ENCODE peak calls at places on chromosomes 5 and 9, in ten cellular contexts. T, Z, P, N, A, H, Y, K, S and W are unnamed samples.

GRCh38 chr5:20224046-20224445 is 236.0 kb upstream of the CDH18 start:
- DNase-seq in H (no peak), Y (peak), P (no peak), S (no peak), T (no peak), Z (no peak), A (no peak), K (no peak), N (no peak), W (no peak)

GRCh38 chr5:165328856-165329255 is 1823.4 kb downstream of the MAT2B start:
- DNase-seq in P (no peak), T (no peak), N (no peak), A (no peak), K (no peak), Y (peak), S (peak), H (no peak), Z (no peak), W (no peak)

GRCh38 chr5:15008476-15008875 is 136.9 kb upstream of the ANKH start:
- DNase-seq in P (peak), Y (peak), A (no peak), N (peak), T (peak), K (no peak), H (peak), S (peak), Z (peak), W (peak)

GRCh38 chr5:177389368-177390169 is 5.3 kb downstream of the SLC34A1 start:
- DNase-seq in A (peak), N (no peak), K (no peak), H (peak), P (no peak), T (no peak), Y (peak), Z (peak), S (peak), W (no peak)

GRCh38 chr5:169670769-169671525 is 33.9 kb downstream of the DOCK2 start:
- DNase-seq in Y (no peak), N (no peak), H (no peak), T (no peak), P (no peak), S (no peak), Z (no peak), K (no peak), A (peak), W (no peak)

GRCh38 chr5:156219483-156219882 is 107.5 kb upstream of the SGCD start:
- DNase-seq in Z (no peak), H (no peak), K (no peak), S (no peak), P (no peak), N (no peak), A (no peak), Y (no peak), T (no peak), W (no peak)

GRCh38 chr5:93677344-93678021 is 63.9 kb downstream of the POU5F2 start:
- DNase-seq in T (peak), S (peak), P (peak), Z (no peak), Y (peak), A (no peak), K (peak), H (peak), N (no peak), W (no peak)

GRCh38 chr9:15400281-15400941 is 22.3 kb upstream of the SNAPC3 start:
- DNase-seq in P (no peak), T (no peak), Z (no peak), A (no peak), N (no peak), Y (peak), H (no peak), S (no peak), K (no peak), W (no peak)

GRCh38 chr9:69176446-69177135 is 2.5 kb downstream of the TJP2 start:
- DNase-seq in T (no peak), N (no peak), Z (no peak), S (no peak), K (no peak), A (no peak), P (no peak), Y (no peak), H (no peak), W (no peak)

GRCh38 chr9:3954228-3954949 is 345.5 kb downstream of the GLIS3 start:
- DNase-seq in K (no peak), N (no peak), A (no peak), T (no peak), P (no peak), Y (no peak), S (no peak), Z (no peak), H (no peak), W (no peak)

GRCh38 chr5:34648522-34649158 is 7.5 kb upstream of the RAI14 start:
- DNase-seq in P (no peak), S (no peak), H (no peak), T (no peak), Y (no peak), Z (no peak), N (no peak), A (no peak), K (no peak), W (no peak)

GRCh38 chr5:148687427-148687826 is 33.1 kb upstream of the HTR4 start:
- DNase-seq in T (no peak), Z (no peak), S (no peak), K (no peak), Y (peak), P (no peak), A (peak), H (peak), N (peak), W (no peak)

GRCh38 chr9:37752646-37753488 is 738 bp upstream of the TRMT10B start:
- DNase-seq in P (no peak), H (no peak), Z (no peak), A (peak), K (no peak), T (no peak), Y (no peak), S (no peak), N (no peak), W (no peak)

GRCh38 chr5:371811-372555 is 50.5 kb downstream of the AHRR start:
- DNase-seq in N (no peak), T (no peak), H (no peak), A (no peak), K (no peak), Z (peak), S (no peak), P (peak), Y (no peak), W (peak)

GRCh38 chr9:18806277-18806676 is 226.7 kb downstream of the SAXO1 start:
- DNase-seq in Y (no peak), H (no peak), K (no peak), N (no peak), P (no peak), Z (no peak), S (no peak), A (no peak), T (no peak), W (peak)

GRCh38 chr5:160269017-160269416 is 39.7 kb downstream of the FABP6 start:
- DNase-seq in S (peak), H (peak), Z (peak), K (no peak), Y (peak), A (no peak), T (peak), N (no peak), P (peak), W (peak)

GRCh38 chr9:106023455-106023854 is 329.1 kb downstream of the TMEM38B start:
- DNase-seq in Z (no peak), K (no peak), T (no peak), H (no peak), Y (no peak), P (no peak), S (no peak), N (no peak), A (no peak), W (no peak)

GRCh38 chr9:31588010-31588409 is 796.4 kb upstream of the ACO1 start:
- DNase-seq in K (no peak), A (no peak), P (no peak), S (no peak), H (no peak), N (no peak), Y (no peak), T (no peak), Z (no peak), W (no peak)

GRCh38 chr5:131622633-131623032 is 12.4 kb downstream of the RAPGEF6 start:
- DNase-seq in K (no peak), A (no peak), P (no peak), Z (no peak), N (no peak), Y (peak), H (peak), T (no peak), S (no peak), W (no peak)

GRCh38 chr5:67192719-67193464 is 3.7 kb downstream of the CD180 start:
- DNase-seq in T (no peak), Y (no peak), Z (no peak), P (no peak), K (no peak), H (no peak), S (no peak), N (no peak), A (peak), W (no peak)